ENCODE peak calls at places on chromosomes 16 and 17, in six cellular contexts. Q is endothelial cell of umbilical vein, I is GM23248, U is keratinocyte, V is neural progenitor cell, J is HCT116. C is an unnamed sample.
A peak's percentile ranks its signal among the peaks of the same experiment; 100 is the strongest.

GRCh38 chr17:72764632-72765041 is 327.9 kb downstream of the SLC39A11 start:
- DNase-seq in Q (no peak), I (peak; percentile 57), U (no peak), V (no peak), J (no peak), C (peak; percentile 57)

GRCh38 chr16:35305476-35305875 is 1846.1 kb downstream of the TP53TG3F start:
- DNase-seq in Q (no peak), I (no peak), U (peak; percentile 97), V (no peak), J (no peak), C (no peak)

GRCh38 chr17:26782153-26782552 is 511.8 kb upstream of the WSB1 start:
- DNase-seq in Q (no peak), I (no peak), U (no peak), V (no peak), J (no peak), C (no peak)

GRCh38 chr17:50205111-50205821 is 3.8 kb upstream of the COL1A1 start:
- DNase-seq in Q (no peak), I (peak; percentile 68), U (no peak), V (no peak), J (no peak), C (no peak)

GRCh38 chr16:65323655-65324237 is 201.9 kb upstream of the CDH11 start:
- DNase-seq in Q (no peak), I (no peak), U (no peak), V (no peak), J (no peak), C (no peak)

GRCh38 chr16:78317871-78318270 is 218.4 kb downstream of the WWOX start:
- DNase-seq in Q (peak; percentile 16), I (no peak), U (no peak), V (no peak), J (no peak), C (no peak)

GRCh38 chr16:23504453-23505179 is 5.7 kb downstream of the GGA2 start:
- DNase-seq in Q (peak; percentile 87), I (peak; percentile 98), U (peak; percentile 73), V (peak; percentile 77), J (peak; percentile 66), C (peak; percentile 95)

GRCh38 chr17:42537156-42537805 is 1.2 kb downstream of the NAGLU start:
- DNase-seq in Q (no peak), I (no peak), U (no peak), V (no peak), J (no peak), C (no peak)

GRCh38 chr17:50575581-50576210 is 15.2 kb downstream of the CACNA1G start:
- DNase-seq in Q (no peak), I (no peak), U (no peak), V (no peak), J (no peak), C (no peak)

GRCh38 chr17:78934681-78935418 is 9.7 kb upstream of the TIMP2 start:
- DNase-seq in Q (no peak), I (peak; percentile 67), U (no peak), V (no peak), J (no peak), C (peak; percentile 41)

GRCh38 chr17:156946-157345 is 19.6 kb downstream of the SCGB1C2 start:
- DNase-seq in Q (no peak), I (no peak), U (no peak), V (no peak), J (no peak), C (no peak)

GRCh38 chr16:50697881-50698767 is 4.7 kb downstream of the NOD2 start:
- DNase-seq in Q (peak; percentile 39), I (peak; percentile 44), U (no peak), V (no peak), J (no peak), C (peak; percentile 36)

GRCh38 chr17:78999056-78999768 is 10.4 kb downstream of the CANT1 start:
- DNase-seq in Q (no peak), I (no peak), U (no peak), V (no peak), J (no peak), C (no peak)

GRCh38 chr16:57530104-57530522 is 6.3 kb downstream of the CCDC102A start:
- DNase-seq in Q (peak; percentile 79), I (peak; percentile 62), U (no peak), V (no peak), J (no peak), C (peak; percentile 76)

GRCh38 chr17:43015579-43015978 is 6.6 kb downstream of the VAT1 start:
- DNase-seq in Q (peak; percentile 44), I (no peak), U (no peak), V (no peak), J (no peak), C (peak; percentile 25)

GRCh38 chr17:47891545-47892088 is 4.4 kb upstream of the SP2 start:
- DNase-seq in Q (no peak), I (no peak), U (no peak), V (no peak), J (no peak), C (no peak)

GRCh38 chr16:80041399-80041798 is 440.9 kb upstream of the MAF start:
- DNase-seq in Q (no peak), I (peak; percentile 2), U (no peak), V (no peak), J (no peak), C (no peak)

GRCh38 chr17:37170881-37171460 is 204.8 kb upstream of the C17orf78 start:
- DNase-seq in Q (peak; percentile 57), I (no peak), U (no peak), V (no peak), J (no peak), C (no peak)

GRCh38 chr17:58325976-58326468 is 2.6 kb downstream of the TSPOAP1 start:
- DNase-seq in Q (no peak), I (no peak), U (no peak), V (no peak), J (no peak), C (no peak)

GRCh38 chr17:58323420-58324408 is 4.9 kb downstream of the TSPOAP1 start:
- DNase-seq in Q (no peak), I (no peak), U (no peak), V (no peak), J (no peak), C (no peak)

GRCh38 chr17:58325289-58325726 is 3.3 kb downstream of the TSPOAP1 start:
- DNase-seq in Q (no peak), I (no peak), U (no peak), V (peak; percentile 68), J (no peak), C (no peak)

GRCh38 chr17:58322581-58323419 is 5.8 kb downstream of the TSPOAP1 start:
- DNase-seq in Q (no peak), I (no peak), U (no peak), V (no peak), J (no peak), C (no peak)

DNA sequence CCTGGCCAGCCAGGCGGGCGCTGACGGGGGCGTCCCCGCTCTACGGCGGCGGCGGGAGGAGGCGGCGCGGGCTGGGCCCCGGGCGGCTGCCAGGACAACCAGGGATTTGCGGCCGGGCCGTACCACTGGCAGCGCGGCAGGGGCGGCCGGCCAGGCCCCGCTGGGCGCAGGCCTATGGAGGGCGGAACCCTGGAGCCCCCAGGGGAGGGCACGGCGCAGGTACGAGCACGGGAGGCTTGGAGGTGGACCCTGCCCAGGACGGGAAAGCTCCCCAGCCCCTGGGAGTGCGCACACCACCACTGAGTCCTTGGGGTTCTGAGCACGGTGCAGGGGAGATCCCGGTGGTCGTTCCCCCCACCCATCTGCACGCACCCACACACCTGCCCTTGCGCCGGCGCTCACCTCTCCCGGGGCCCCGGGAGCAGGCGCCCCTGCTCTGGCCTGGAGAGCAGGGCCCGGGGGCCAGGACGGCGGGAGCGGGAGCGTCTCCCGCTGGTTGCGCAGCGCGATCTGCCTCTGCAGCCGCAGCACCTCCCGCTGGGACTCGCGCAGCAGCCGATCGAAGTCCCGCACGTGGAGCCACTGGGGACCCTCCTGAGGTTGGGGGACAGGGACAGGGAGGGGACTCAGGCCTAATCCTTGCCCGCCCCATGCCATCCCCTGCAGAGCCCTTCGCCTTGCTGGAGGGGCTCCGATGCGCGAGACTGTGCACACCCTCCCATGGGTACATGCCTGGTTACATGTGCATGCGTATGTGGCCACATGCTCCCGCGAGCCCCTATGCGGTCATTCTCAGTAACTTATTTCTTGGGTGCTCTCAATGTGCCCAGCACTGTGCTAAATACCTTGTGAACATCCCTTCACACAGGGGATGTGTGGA is 3.9 kb downstream of the TSPOAP1 start:
- DNase-seq in Q (no peak), I (peak; percentile 48), U (no peak), V (peak; percentile 87), J (no peak), C (no peak)
- TF ChIP-seq EZH2 in Q (peak; percentile 83), I (no peak), U (peak; percentile 63), V (no peak), J (no peak), C (peak; percentile 75)

GRCh38 chr16:51707666-51708065 is 556.6 kb upstream of the SALL1 start:
- DNase-seq in Q (no peak), I (no peak), U (no peak), V (no peak), J (no peak), C (no peak)
- H3K9ac ChIP-seq in Q (no peak overlapping the region), I (no peak overlapping the region), U (no peak overlapping the region), V (no peak overlapping the region), J (no peak overlapping the region), C (no peak overlapping the region)

DNA sequence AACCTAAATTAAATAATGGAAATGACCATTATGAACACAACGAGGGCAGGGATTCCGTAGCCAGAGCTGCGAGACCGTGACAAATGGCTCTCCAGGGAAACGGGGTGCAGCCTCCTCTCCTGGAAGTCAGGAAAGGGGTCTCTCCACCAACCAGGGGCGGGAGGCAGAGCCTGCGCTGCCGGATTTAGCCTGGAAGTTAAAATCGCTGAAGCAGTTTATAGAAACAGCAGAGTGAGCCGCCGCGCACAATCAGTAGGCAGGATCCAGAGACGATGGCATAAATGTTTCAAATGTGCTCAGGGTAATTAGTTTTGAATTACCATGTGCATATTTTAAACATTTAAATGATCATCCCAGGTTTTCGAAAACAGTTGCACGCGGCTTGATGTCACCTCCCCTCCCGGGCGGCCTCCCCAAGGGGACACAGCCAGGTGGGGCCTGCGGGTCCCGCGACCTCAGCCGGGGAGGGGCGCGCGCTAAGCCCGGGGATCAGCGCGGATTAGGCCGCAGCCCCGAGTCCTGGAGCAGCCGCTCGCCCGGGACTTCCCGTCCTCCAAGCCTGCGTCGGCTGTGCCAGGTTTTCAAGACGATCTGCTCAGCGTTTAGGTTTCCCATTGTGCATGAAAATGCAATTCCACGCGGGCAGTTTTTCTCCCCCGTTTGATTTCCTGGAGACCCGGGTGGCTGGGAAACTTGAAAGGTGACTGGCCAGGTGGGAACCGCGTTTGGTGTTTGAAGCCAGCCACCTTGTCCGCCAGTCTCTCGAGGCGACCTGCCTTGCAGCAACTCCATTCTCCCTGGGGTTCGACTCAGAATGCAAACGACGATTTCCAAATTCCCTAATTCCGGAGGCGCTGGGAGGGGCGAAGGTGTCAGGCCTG is 78.3 kb downstream of the RPA1 start:
- DNase-seq in Q (peak; percentile 25), I (peak; percentile 75), U (no peak), V (peak; percentile 92), J (no peak), C (peak; percentile 34)
- TF ChIP-seq EZH2 in Q (peak; percentile 86), I (no peak), U (no peak), V (no peak), J (no peak), C (peak; percentile 24)

DNA sequence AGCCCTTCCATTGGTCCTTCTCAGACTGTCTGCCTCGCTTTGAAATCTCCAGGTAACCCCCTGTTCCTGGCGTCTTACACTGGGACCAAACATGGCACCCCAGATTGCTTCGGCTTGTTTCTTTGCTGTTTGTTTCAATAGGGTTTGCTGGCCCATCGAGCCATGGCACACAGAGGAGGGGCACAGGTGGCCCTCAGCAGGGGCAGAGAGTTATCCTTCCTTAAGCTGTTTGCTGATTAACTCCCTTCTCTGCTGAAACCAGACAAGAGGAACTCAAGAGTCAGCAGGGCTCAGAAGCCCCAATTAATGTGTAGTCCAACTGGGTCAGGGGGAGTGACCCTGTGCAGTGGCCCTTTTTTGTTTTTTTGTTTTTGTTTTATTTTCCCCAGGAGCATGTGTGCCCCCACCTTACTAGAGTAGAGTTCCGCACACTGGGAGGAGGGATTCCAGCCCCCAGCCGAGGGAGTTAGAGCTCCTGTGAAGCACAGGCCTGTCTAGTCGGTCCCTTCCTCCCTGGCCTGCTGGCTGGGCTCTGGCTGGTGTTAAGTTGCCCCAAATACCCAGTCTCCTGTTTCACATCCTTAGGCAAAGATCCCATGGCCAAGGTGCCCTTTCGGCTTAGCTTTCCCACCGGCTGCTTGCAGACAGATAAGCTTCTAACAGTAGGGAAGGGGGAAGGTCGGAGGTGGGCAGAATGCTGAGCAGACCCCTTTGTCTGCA is 39.3 kb downstream of the YPEL2 start:
- DNase-seq in Q (peak; percentile 28), I (no peak), U (no peak), V (peak; percentile 75), J (no peak), C (no peak)
- H3K9ac ChIP-seq in Q (peak overlapping the region; percentile 32), I (peak overlapping the region; percentile 74), U (no peak overlapping the region), V (no peak overlapping the region), J (no peak overlapping the region), C (no peak overlapping the region)

C was measured in fibroblast of lung.